ENCODE peak calls at places on chromosome 19, in five cellular contexts. One of them, this sample, is unnamed.

GRCh38 chr19:38090561-38090960 is 133.5 kb downstream of the DPF1 start:
- DNase-seq in uterus: no peak
- DNase-seq in erythroblast: no peak
- DNase-seq in body of pancreas: no peak
- DNase-seq in sigmoid colon: no peak
- DNase-seq in this sample: no peak

GRCh38 chr19:6062274-6062673 is 48.0 kb downstream of the RFX2 start:
- DNase-seq in erythroblast: no peak
- DNase-seq in body of pancreas: no peak
- DNase-seq in uterus: peak
- DNase-seq in sigmoid colon: no peak
- DNase-seq in this sample: no peak

GRCh38 chr19:45195764-45196163 is 17.2 kb downstream of the BLOC1S3 start:
- DNase-seq in body of pancreas: no peak
- DNase-seq in sigmoid colon: no peak
- DNase-seq in uterus: no peak
- DNase-seq in erythroblast: no peak
- DNase-seq in this sample: peak

GRCh38 chr19:29665826-29666633 is 769 bp downstream of the PLEKHF1 start:
- DNase-seq in sigmoid colon: peak
- DNase-seq in uterus: peak
- DNase-seq in body of pancreas: no peak
- DNase-seq in erythroblast: no peak
- DNase-seq in this sample: peak

GRCh38 chr19:51441410-51442390 is 16.6 kb downstream of the SIGLEC8 start:
- DNase-seq in erythroblast: no peak
- DNase-seq in uterus: no peak
- DNase-seq in sigmoid colon: peak
- DNase-seq in body of pancreas: no peak
- DNase-seq in this sample: no peak

GRCh38 chr19:1492474-1493006 is 1.6 kb downstream of the REEP6 start:
- DNase-seq in uterus: no peak
- DNase-seq in sigmoid colon: peak
- DNase-seq in body of pancreas: no peak
- DNase-seq in erythroblast: no peak
- DNase-seq in this sample: no peak

GRCh38 chr19:29277107-29277506 is 64.2 kb upstream of the UQCRFS1 start:
- DNase-seq in uterus: no peak
- DNase-seq in sigmoid colon: peak
- DNase-seq in erythroblast: no peak
- DNase-seq in body of pancreas: no peak
- DNase-seq in this sample: no peak

GRCh38 chr19:18972301-18972831 is 31.3 kb upstream of the HOMER3 start:
- DNase-seq in uterus: no peak
- DNase-seq in sigmoid colon: no peak
- DNase-seq in body of pancreas: no peak
- DNase-seq in erythroblast: no peak
- DNase-seq in this sample: peak

GRCh38 chr19:24052811-24053210 is 34.2 kb upstream of the ZNF254 start:
- DNase-seq in sigmoid colon: no peak
- DNase-seq in body of pancreas: no peak
- DNase-seq in uterus: no peak
- DNase-seq in erythroblast: no peak
- DNase-seq in this sample: peak

GRCh38 chr19:46030861-46031550 is 8.2 kb upstream of the PGLYRP1 start:
- DNase-seq in sigmoid colon: no peak
- DNase-seq in uterus: no peak
- DNase-seq in erythroblast: no peak
- DNase-seq in body of pancreas: no peak
- DNase-seq in this sample: no peak

GRCh38 chr19:9720541-9720940 is 45.6 kb upstream of the ZNF562 start:
- DNase-seq in erythroblast: no peak
- DNase-seq in body of pancreas: no peak
- DNase-seq in uterus: no peak
- DNase-seq in sigmoid colon: no peak
- DNase-seq in this sample: no peak

DNA sequence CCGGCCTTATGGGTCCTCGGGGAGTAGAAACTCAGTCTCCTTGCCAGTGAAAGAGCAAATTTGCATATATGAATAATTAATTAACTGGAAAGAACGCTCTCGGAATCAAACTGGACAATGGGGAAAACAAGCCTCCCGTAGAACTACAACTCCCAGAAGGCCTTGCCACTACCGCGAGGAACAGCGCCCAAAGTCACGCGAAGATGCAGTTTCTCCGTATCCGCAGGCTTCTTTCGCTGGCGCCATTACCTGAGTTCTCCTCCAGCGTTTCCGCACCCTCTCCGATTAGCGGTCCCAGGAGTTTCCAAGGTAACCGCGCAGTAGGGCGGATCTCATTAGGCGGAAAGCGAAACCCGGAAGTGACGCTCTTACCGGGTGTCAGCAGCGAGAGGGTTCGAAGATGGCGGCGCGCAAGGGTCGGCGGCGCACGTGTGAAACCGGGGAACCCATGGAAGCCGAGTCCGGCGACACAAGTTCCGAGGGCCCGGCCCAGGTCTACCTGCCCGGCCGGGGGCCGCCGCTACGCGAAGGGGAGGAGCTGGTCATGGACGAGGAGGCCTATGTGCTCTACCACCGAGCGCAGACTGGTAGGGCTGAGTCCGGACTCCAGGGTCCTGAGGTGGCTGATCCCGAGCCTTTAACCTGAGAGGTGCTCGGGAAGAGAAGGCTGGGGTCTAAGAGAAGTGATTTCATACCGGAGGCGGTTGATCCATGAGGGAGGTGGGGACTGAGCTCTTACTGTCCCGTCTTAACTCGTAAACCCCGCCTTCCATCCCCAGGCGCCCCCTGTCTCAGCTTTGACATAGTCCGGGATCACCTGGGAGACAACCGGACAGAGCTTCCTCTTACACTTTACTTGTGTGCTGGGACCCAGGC is at the start of gene GRWD1:
- DNase-seq in sigmoid colon: peak
- DNase-seq in erythroblast: peak
- DNase-seq in uterus: peak
- DNase-seq in body of pancreas: peak
- DNase-seq in this sample: peak
- TF ChIP-seq POLR2A in sigmoid colon: no peak
- TF ChIP-seq POLR2A in erythroblast: peak
- TF ChIP-seq POLR2A in uterus: peak
- TF ChIP-seq POLR2A in body of pancreas: no peak
- TF ChIP-seq POLR2A in this sample: peak

GRCh38 chr19:34504809-34505291 is 23.3 kb downstream of the WTIP start:
- DNase-seq in uterus: no peak
- DNase-seq in erythroblast: no peak
- DNase-seq in sigmoid colon: peak
- DNase-seq in body of pancreas: no peak
- DNase-seq in this sample: no peak

GRCh38 chr19:34507414-34508067 is 26.0 kb downstream of the WTIP start:
- DNase-seq in erythroblast: no peak
- DNase-seq in uterus: no peak
- DNase-seq in sigmoid colon: no peak
- DNase-seq in body of pancreas: no peak
- DNase-seq in this sample: no peak

GRCh38 chr19:34504273-34504808 is 22.8 kb downstream of the WTIP start:
- DNase-seq in body of pancreas: no peak
- DNase-seq in uterus: no peak
- DNase-seq in erythroblast: no peak
- DNase-seq in sigmoid colon: no peak
- DNase-seq in this sample: no peak

GRCh38 chr19:34505321-34506025 is 23.9 kb downstream of the WTIP start:
- DNase-seq in sigmoid colon: peak
- DNase-seq in erythroblast: no peak
- DNase-seq in body of pancreas: no peak
- DNase-seq in uterus: no peak
- DNase-seq in this sample: no peak

GRCh38 chr19:34506026-34506370 is 24.4 kb downstream of the WTIP start:
- DNase-seq in sigmoid colon: no peak
- DNase-seq in uterus: no peak
- DNase-seq in body of pancreas: no peak
- DNase-seq in erythroblast: no peak
- DNase-seq in this sample: no peak
- TF ChIP-seq POLR2A in sigmoid colon: no peak
- TF ChIP-seq POLR2A in uterus: no peak
- TF ChIP-seq POLR2A in body of pancreas: no peak
- TF ChIP-seq POLR2A in erythroblast: no peak
- TF ChIP-seq POLR2A in this sample: no peak

DNA sequence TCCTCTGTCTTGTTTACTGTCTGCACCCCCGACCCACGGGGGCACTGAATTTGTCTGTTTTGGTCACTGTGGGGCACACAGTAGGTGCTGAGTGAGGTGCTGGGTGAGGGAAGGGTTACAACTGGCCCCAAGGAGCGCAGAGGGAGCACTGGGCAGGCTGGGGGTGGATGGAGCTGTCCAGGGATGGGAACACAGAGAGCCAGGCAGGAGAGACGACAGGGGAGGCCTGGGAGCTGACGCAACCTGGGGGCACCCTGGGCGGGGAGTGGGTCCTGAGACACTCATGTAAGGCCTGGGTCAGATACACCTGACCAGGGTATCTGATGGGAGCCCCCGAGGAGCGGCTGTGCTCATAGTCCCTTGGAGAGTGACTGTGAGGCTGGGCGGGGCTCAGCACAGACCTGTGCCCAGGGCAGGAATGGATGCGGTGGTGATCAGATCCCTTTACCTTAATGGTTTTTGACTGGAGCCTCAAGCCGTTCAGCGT is 24.8 kb downstream of the ELAVL1 start:
- DNase-seq in sigmoid colon: no peak
- DNase-seq in uterus: no peak
- DNase-seq in erythroblast: no peak
- DNase-seq in body of pancreas: no peak
- DNase-seq in this sample: no peak
- TF ChIP-seq POLR2A in sigmoid colon: no peak
- TF ChIP-seq POLR2A in uterus: no peak
- TF ChIP-seq POLR2A in erythroblast: no peak
- TF ChIP-seq POLR2A in body of pancreas: no peak
- TF ChIP-seq POLR2A in this sample: no peak

DNA sequence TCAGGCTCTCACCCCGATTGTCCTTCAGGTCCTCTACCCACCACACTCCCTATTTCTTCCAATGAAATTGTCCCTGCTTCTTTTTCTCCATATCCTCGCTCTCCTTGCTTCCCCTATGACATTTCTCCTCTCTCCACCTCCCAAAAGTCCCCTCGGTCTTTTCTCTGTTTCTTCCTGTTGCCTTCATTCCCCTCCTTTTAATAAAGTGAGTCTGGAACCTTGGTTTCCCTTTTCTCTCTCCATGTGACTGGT is 676 bp upstream of the ZNF574 start:
- DNase-seq in uterus: no peak
- DNase-seq in erythroblast: peak
- DNase-seq in body of pancreas: no peak
- DNase-seq in sigmoid colon: no peak
- DNase-seq in this sample: no peak
- TF ChIP-seq POLR2A in uterus: no peak
- TF ChIP-seq POLR2A in erythroblast: no peak
- TF ChIP-seq POLR2A in body of pancreas: no peak
- TF ChIP-seq POLR2A in sigmoid colon: no peak
- TF ChIP-seq POLR2A in this sample: no peak

DNA sequence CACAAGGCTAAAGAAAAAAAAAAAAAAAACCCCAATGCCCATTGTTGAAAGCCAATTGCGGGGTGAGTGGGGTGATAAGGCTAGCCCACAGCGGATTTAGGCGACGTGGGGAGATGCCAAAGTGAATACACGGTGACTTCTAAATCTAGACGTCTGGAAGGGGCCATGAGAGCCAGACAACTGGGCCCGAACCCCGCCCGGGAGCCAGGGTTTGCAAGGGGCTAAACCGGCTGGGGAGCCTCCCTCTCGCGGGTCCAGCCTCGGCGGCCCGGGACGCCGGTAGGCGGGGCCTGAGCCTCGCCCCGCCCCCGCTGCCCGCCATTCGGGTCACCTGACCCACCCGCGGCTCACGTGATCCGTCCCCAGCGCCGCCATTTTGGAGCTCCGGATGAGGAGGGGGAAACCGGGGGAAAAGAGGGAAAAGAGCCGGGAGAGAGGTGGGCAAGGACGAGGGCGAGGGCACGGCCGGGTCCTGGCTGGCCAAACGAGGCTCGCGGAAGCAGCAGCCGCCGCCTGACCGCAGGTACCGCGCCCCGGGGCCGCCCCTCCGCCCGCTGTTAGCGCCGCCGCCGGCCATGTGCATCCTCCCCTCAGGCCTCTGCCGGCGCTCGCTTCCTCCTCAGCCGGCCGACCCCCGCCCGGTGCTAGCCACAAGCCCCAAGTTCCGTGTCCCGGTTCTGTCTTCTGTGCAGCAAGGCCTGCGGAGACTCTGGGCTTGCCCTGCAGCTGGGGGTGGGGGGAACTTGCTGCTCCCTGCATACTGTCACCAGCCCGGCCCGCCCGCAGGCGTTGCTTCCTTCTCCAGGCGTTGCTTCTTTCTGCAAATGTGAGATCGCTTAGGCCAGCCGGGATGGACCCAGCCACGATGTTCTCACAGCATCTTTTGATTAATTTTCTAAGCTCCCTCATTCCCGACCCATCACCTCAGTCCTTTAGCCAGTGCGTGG is at the start of gene ZNF507:
- DNase-seq in uterus: peak
- DNase-seq in erythroblast: peak
- DNase-seq in body of pancreas: peak
- DNase-seq in sigmoid colon: peak
- DNase-seq in this sample: peak
- TF ChIP-seq POLR2A in uterus: no peak
- TF ChIP-seq POLR2A in erythroblast: peak
- TF ChIP-seq POLR2A in body of pancreas: no peak
- TF ChIP-seq POLR2A in sigmoid colon: peak
- TF ChIP-seq POLR2A in this sample: peak

DNA sequence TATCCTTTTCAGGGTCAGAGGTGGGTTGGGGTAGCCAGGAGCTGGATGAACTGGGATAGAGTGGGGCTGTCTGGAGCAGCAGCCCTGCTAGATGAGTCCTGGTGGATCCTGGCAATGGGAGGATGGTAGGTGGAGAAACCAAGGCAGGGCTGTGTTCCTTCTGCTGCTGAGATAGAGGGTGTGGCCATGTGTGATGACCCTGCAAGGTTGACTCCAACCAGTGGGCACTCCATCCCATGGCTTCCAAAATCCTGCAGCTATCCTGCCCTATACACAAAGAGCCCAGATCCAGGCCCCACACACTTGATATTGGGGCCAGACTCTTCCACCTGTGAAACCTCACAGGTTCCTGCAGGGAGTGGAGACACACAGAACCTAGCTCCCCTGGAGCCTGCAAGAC is 2.4 kb upstream of the ZNF446 start:
- DNase-seq in erythroblast: no peak
- DNase-seq in sigmoid colon: no peak
- DNase-seq in uterus: no peak
- DNase-seq in body of pancreas: no peak
- DNase-seq in this sample: no peak
- TF ChIP-seq POLR2A in erythroblast: peak
- TF ChIP-seq POLR2A in sigmoid colon: no peak
- TF ChIP-seq POLR2A in uterus: no peak
- TF ChIP-seq POLR2A in body of pancreas: no peak
- TF ChIP-seq POLR2A in this sample: no peak

GRCh38 chr19:48391100-48392005 is at the start of gene KDELR1:
- DNase-seq in erythroblast: peak
- DNase-seq in sigmoid colon: peak
- DNase-seq in uterus: peak
- DNase-seq in body of pancreas: peak
- DNase-seq in this sample: peak
- TF ChIP-seq POLR2A in erythroblast: peak
- TF ChIP-seq POLR2A in sigmoid colon: peak
- TF ChIP-seq POLR2A in uterus: peak
- TF ChIP-seq POLR2A in body of pancreas: no peak
- TF ChIP-seq POLR2A in this sample: no peak

GRCh38 chr19:57350877-57351805 is at the start of gene ZNF304:
- DNase-seq in sigmoid colon: peak
- DNase-seq in body of pancreas: peak
- DNase-seq in erythroblast: peak
- DNase-seq in uterus: peak
- DNase-seq in this sample: peak
- TF ChIP-seq POLR2A in sigmoid colon: no peak
- TF ChIP-seq POLR2A in body of pancreas: no peak
- TF ChIP-seq POLR2A in erythroblast: peak
- TF ChIP-seq POLR2A in uterus: peak
- TF ChIP-seq POLR2A in this sample: peak